ENCODE peak calls at places on chromosomes 12 and 14, in ten cellular contexts. R, T, A, C, G, K, S, Z, D and N are unnamed samples.

GRCh38 chr12:42097971-42098370 is 46.7 kb downstream of the GXYLT1 start:
- DNase-seq in R (no peak), T (no peak), A (no peak), C (no peak), G (no peak), K (peak), S (no peak), Z (no peak), D (no peak), N (peak)

GRCh38 chr12:98341732-98342131 is 173.7 kb upstream of the TMPO start:
- DNase-seq in R (no peak), T (no peak), A (no peak), C (no peak), G (no peak), K (no peak), S (no peak), Z (no peak), D (no peak), N (no peak)

GRCh38 chr12:10392394-10392930 is 2.6 kb upstream of the KLRK1 start:
- DNase-seq in R (peak), T (no peak), A (peak), C (no peak), G (no peak), K (peak), S (no peak), Z (peak), D (peak), N (peak)

GRCh38 chr12:112112423-112113132 is 4.0 kb upstream of the NAA25 start:
- DNase-seq in R (no peak), T (peak), A (no peak), C (no peak), G (no peak), K (no peak), S (no peak), Z (no peak), D (no peak), N (no peak)

GRCh38 chr12:95532851-95533250 is 18.4 kb downstream of the USP44 start:
- DNase-seq in R (peak), T (no peak), A (no peak), C (no peak), G (no peak), K (no peak), S (no peak), Z (no peak), D (no peak), N (no peak)

GRCh38 chr14:71647086-71647784 is 285.0 kb upstream of the RGS6 start:
- DNase-seq in R (no peak), T (no peak), A (no peak), C (no peak), G (no peak), K (no peak), S (no peak), Z (peak), D (no peak), N (no peak)

GRCh38 chr14:76772300-76773187 is 11.3 kb downstream of the VASH1 start:
- DNase-seq in R (peak), T (peak), A (no peak), C (no peak), G (no peak), K (peak), S (no peak), Z (no peak), D (no peak), N (peak)

GRCh38 chr14:105554022-105554421 is 27.6 kb downstream of the TMEM121 start:
- DNase-seq in R (no peak), T (no peak), A (no peak), C (no peak), G (no peak), K (no peak), S (no peak), Z (no peak), D (no peak), N (no peak)

GRCh38 chr12:43221216-43221615 is 330.8 kb downstream of the ADAMTS20 start:
- DNase-seq in R (no peak), T (no peak), A (no peak), C (no peak), G (no peak), K (no peak), S (no peak), Z (no peak), D (no peak), N (no peak)

GRCh38 chr12:17577405-17577804 is 512.6 kb downstream of the RERGL start:
- DNase-seq in R (no peak), T (no peak), A (no peak), C (no peak), G (no peak), K (peak), S (no peak), Z (no peak), D (no peak), N (no peak)

GRCh38 chr12:28827841-28828240 is 321.2 kb upstream of the FAR2 start:
- DNase-seq in R (no peak), T (no peak), A (no peak), C (no peak), G (no peak), K (no peak), S (no peak), Z (no peak), D (no peak), N (no peak)

GRCh38 chr12:562634-563033 is 100.6 kb downstream of the NINJ2 start:
- DNase-seq in R (no peak), T (no peak), A (no peak), C (no peak), G (no peak), K (no peak), S (no peak), Z (no peak), D (no peak), N (no peak)

GRCh38 chr14:93941293-93941910 is 14.3 kb downstream of the FAM181A start:
- DNase-seq in R (peak), T (no peak), A (peak), C (no peak), G (no peak), K (no peak), S (no peak), Z (peak), D (peak), N (peak)

GRCh38 chr12:79566452-79566851 is 124.3 kb downstream of the PAWR start:
- DNase-seq in R (peak), T (no peak), A (no peak), C (no peak), G (no peak), K (no peak), S (no peak), Z (peak), D (no peak), N (no peak)

GRCh38 chr12:52477651-52478050 is 4.0 kb upstream of the KRT6C start:
- DNase-seq in R (no peak), T (no peak), A (no peak), C (no peak), G (no peak), K (no peak), S (no peak), Z (no peak), D (no peak), N (no peak)

GRCh38 chr12:131690320-131690719 is 20.6 kb upstream of the SFSWAP start:
- DNase-seq in R (no peak), T (no peak), A (no peak), C (no peak), G (no peak), K (no peak), S (no peak), Z (no peak), D (no peak), N (no peak)

GRCh38 chr12:115103884-115104883 is 420.2 kb upstream of the TBX3 start:
- DNase-seq in R (peak), T (no peak), A (no peak), C (no peak), G (no peak), K (no peak), S (no peak), Z (no peak), D (no peak), N (peak)

GRCh38 chr12:52032797-52033505 is 18.3 kb upstream of the NR4A1 start:
- DNase-seq in R (peak), T (peak), A (peak), C (peak), G (peak), K (peak), S (peak), Z (peak), D (peak), N (peak)

GRCh38 chr14:69325646-69326265 is 65.8 kb downstream of the GALNT16 start:
- DNase-seq in R (no peak), T (peak), A (no peak), C (no peak), G (no peak), K (no peak), S (no peak), Z (no peak), D (no peak), N (no peak)

GRCh38 chr12:110841007-110841406 is 5.8 kb upstream of the CCDC63 start:
- DNase-seq in R (no peak), T (no peak), A (no peak), C (no peak), G (no peak), K (no peak), S (no peak), Z (no peak), D (no peak), N (no peak)

GRCh38 chr12:54300732-54301427 is at the start of gene NFE2:
- DNase-seq in R (peak), T (peak), A (peak), C (peak), G (peak), K (peak), S (no peak), Z (peak), D (no peak), N (peak)

GRCh38 chr14:39140170-39140569 is 26.0 kb downstream of the GEMIN2 start:
- DNase-seq in R (no peak), T (no peak), A (no peak), C (no peak), G (no peak), K (no peak), S (no peak), Z (no peak), D (no peak), N (no peak)

GRCh38 chr12:13147688-13148531 is 44.4 kb upstream of the GSG1 start:
- DNase-seq in R (no peak), T (no peak), A (no peak), C (no peak), G (no peak), K (no peak), S (no peak), Z (no peak), D (no peak), N (no peak)

GRCh38 chr12:6187948-6188793 is 12.0 kb upstream of the CD9 start:
- DNase-seq in R (no peak), T (no peak), A (no peak), C (no peak), G (no peak), K (no peak), S (no peak), Z (no peak), D (no peak), N (no peak)

GRCh38 chr14:47619397-47619796 is 56.0 kb downstream of the MDGA2 start:
- DNase-seq in R (no peak), T (no peak), A (peak), C (no peak), G (no peak), K (no peak), S (no peak), Z (no peak), D (no peak), N (no peak)

GRCh38 chr14:100589071-100589759 is 2.0 kb upstream of the BEGAIN start:
- DNase-seq in R (no peak), T (peak), A (no peak), C (no peak), G (no peak), K (no peak), S (peak), Z (peak), D (no peak), N (no peak)

GRCh38 chr12:124837958-124838803 is 25.5 kb downstream of the SCARB1 start:
- DNase-seq in R (peak), T (no peak), A (peak), C (no peak), G (no peak), K (no peak), S (no peak), Z (peak), D (peak), N (no peak)

GRCh38 chr12:121590476-121591143 is 9.8 kb upstream of the KDM2B start:
- DNase-seq in R (peak), T (peak), A (no peak), C (peak), G (peak), K (no peak), S (peak), Z (no peak), D (peak), N (no peak)

GRCh38 chr14:38098074-38098846 is 109.4 kb upstream of the SSTR1 start:
- DNase-seq in R (peak), T (no peak), A (no peak), C (no peak), G (no peak), K (no peak), S (no peak), Z (no peak), D (peak), N (no peak)

GRCh38 chr12:49260165-49260564 is 4.7 kb upstream of the TUBA1C start:
- DNase-seq in R (peak), T (no peak), A (no peak), C (no peak), G (no peak), K (peak), S (no peak), Z (no peak), D (no peak), N (peak)

GRCh38 chr14:20978687-20979086 is 11.1 kb upstream of the METTL17 start:
- DNase-seq in R (no peak), T (no peak), A (no peak), C (no peak), G (no peak), K (no peak), S (no peak), Z (no peak), D (no peak), N (no peak)

GRCh38 chr14:34797747-34798583 is 77.2 kb downstream of the BAZ1A start:
- DNase-seq in R (no peak), T (no peak), A (no peak), C (peak), G (no peak), K (no peak), S (no peak), Z (peak), D (no peak), N (no peak)

GRCh38 chr12:67764055-67764454 is 115.5 kb downstream of the DYRK2 start:
- DNase-seq in R (no peak), T (no peak), A (no peak), C (no peak), G (no peak), K (no peak), S (no peak), Z (no peak), D (no peak), N (no peak)